ENCODE peak calls at places on chromosomes 3 and 15, in four cellular contexts. One of them, this sample, is unnamed.

GRCh38 chr3:101900316-101900715 is 51.0 kb downstream of the NFKBIZ start:
- DNase-seq in K562: no peak
- DNase-seq in HepG2: no peak
- DNase-seq in GM12878: no peak
- DNase-seq in this sample: no peak

GRCh38 chr3:5226783-5227182 is 39.3 kb downstream of the EDEM1 start:
- DNase-seq in K562: no peak
- DNase-seq in HepG2: peak; percentile 5
- DNase-seq in GM12878: no peak
- DNase-seq in this sample: peak; percentile 29

GRCh38 chr3:57706462-57706861 is 13.6 kb upstream of the DENND6A start:
- DNase-seq in K562: no peak
- DNase-seq in HepG2: no peak
- DNase-seq in GM12878: no peak
- DNase-seq in this sample: peak; percentile 72

GRCh38 chr3:187889601-187890404 is 144.5 kb upstream of the BCL6 start:
- DNase-seq in K562: no peak
- DNase-seq in HepG2: peak; percentile 75
- DNase-seq in GM12878: no peak
- DNase-seq in this sample: no peak

GRCh38 chr3:171838218-171838720 is 4.9 kb upstream of the TMEM212 start:
- DNase-seq in K562: no peak
- DNase-seq in HepG2: peak; percentile 90
- DNase-seq in GM12878: no peak
- DNase-seq in this sample: no peak

GRCh38 chr3:113736548-113737089 is 9.4 kb downstream of the NAA50 start:
- DNase-seq in K562: no peak
- DNase-seq in HepG2: peak; percentile 60
- DNase-seq in GM12878: peak; percentile 44
- DNase-seq in this sample: peak; percentile 57

GRCh38 chr3:35439626-35440025 is 199.7 kb upstream of the ARPP21 start:
- DNase-seq in K562: no peak
- DNase-seq in HepG2: no peak
- DNase-seq in GM12878: no peak
- DNase-seq in this sample: no peak

GRCh38 chr15:44034334-44034733 is 160.7 kb downstream of the FRMD5 start:
- DNase-seq in K562: no peak
- DNase-seq in HepG2: no peak
- DNase-seq in GM12878: no peak
- DNase-seq in this sample: no peak

GRCh38 chr15:101808201-101808600 is 3.8 kb upstream of the OR4F15 start:
- DNase-seq in K562: no peak
- DNase-seq in HepG2: no peak
- DNase-seq in GM12878: no peak
- DNase-seq in this sample: no peak

DNA sequence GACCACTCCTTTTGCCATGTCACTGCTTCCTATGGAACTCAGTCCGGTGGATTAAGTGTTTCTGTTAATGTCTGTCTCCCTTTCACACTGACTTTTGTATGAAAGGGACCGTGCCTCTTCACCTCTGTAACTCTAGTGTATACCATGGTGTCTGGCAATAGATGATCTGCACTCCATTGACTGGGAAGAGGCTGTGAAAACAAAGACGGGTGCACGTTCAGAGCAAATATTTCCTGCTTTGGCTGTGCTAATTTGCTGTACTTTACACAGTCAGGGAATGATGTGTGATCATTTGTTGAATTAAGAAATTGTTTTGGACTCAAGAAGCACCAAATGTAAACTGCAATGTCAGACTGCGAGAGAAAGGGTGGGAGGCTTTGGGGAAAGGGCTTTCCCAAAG is 315.2 kb downstream of the RORA start:
- DNase-seq in K562: no peak
- DNase-seq in HepG2: no peak
- DNase-seq in GM12878: no peak
- DNase-seq in this sample: no peak
- TF ChIP-seq BHLHE40 in K562: no peak
- TF ChIP-seq BHLHE40 in HepG2: no peak
- TF ChIP-seq BHLHE40 in GM12878: no peak
- TF ChIP-seq BHLHE40 in this sample: no peak

GRCh38 chr3:139346771-139347170 is 3.0 kb downstream of the MRPS22 start:
- DNase-seq in K562: no peak
- DNase-seq in HepG2: no peak
- DNase-seq in GM12878: no peak
- DNase-seq in this sample: no peak
- TF ChIP-seq REST in K562: no peak
- TF ChIP-seq REST in HepG2: no peak
- TF ChIP-seq REST in GM12878: no peak
- TF ChIP-seq REST in this sample: no peak

GRCh38 chr3:190306026-190306425 is 16.2 kb downstream of the CLDN1 start:
- DNase-seq in K562: no peak
- DNase-seq in HepG2: no peak
- DNase-seq in GM12878: no peak
- DNase-seq in this sample: no peak

GRCh38 chr3:190306513-190307163 is 15.6 kb downstream of the CLDN1 start:
- DNase-seq in K562: no peak
- DNase-seq in HepG2: peak; percentile 55
- DNase-seq in GM12878: no peak
- DNase-seq in this sample: peak; percentile 52

GRCh38 chr3:190307164-190307545 is 15.1 kb downstream of the CLDN1 start:
- DNase-seq in K562: no peak
- DNase-seq in HepG2: peak; percentile 94
- DNase-seq in GM12878: no peak
- DNase-seq in this sample: peak; percentile 46

GRCh38 chr3:190303887-190304286 is 18.4 kb downstream of the CLDN1 start:
- DNase-seq in K562: no peak
- DNase-seq in HepG2: peak; percentile 14
- DNase-seq in GM12878: no peak
- DNase-seq in this sample: no peak

GRCh38 chr3:190305406-190305805 is 16.8 kb downstream of the CLDN1 start:
- DNase-seq in K562: no peak
- DNase-seq in HepG2: no peak
- DNase-seq in GM12878: no peak
- DNase-seq in this sample: no peak
- TF ChIP-seq USF2 in K562: no peak
- TF ChIP-seq USF2 in HepG2: no peak
- TF ChIP-seq USF2 in GM12878: no peak
- TF ChIP-seq USF2 in this sample: no peak

GRCh38 chr3:42033741-42034140 is 57.4 kb upstream of the TRAK1 start:
- DNase-seq in K562: no peak
- DNase-seq in HepG2: no peak
- DNase-seq in GM12878: no peak
- DNase-seq in this sample: no peak

GRCh38 chr3:42035007-42035406 is 56.1 kb upstream of the TRAK1 start:
- DNase-seq in K562: no peak
- DNase-seq in HepG2: no peak
- DNase-seq in GM12878: no peak
- DNase-seq in this sample: no peak

GRCh38 chr3:42031808-42032475 is 59.2 kb upstream of the TRAK1 start:
- DNase-seq in K562: no peak
- DNase-seq in HepG2: no peak
- DNase-seq in GM12878: no peak
- DNase-seq in this sample: no peak

GRCh38 chr3:42035816-42036482 is 55.2 kb upstream of the TRAK1 start:
- DNase-seq in K562: no peak
- DNase-seq in HepG2: no peak
- DNase-seq in GM12878: no peak
- DNase-seq in this sample: no peak

DNA sequence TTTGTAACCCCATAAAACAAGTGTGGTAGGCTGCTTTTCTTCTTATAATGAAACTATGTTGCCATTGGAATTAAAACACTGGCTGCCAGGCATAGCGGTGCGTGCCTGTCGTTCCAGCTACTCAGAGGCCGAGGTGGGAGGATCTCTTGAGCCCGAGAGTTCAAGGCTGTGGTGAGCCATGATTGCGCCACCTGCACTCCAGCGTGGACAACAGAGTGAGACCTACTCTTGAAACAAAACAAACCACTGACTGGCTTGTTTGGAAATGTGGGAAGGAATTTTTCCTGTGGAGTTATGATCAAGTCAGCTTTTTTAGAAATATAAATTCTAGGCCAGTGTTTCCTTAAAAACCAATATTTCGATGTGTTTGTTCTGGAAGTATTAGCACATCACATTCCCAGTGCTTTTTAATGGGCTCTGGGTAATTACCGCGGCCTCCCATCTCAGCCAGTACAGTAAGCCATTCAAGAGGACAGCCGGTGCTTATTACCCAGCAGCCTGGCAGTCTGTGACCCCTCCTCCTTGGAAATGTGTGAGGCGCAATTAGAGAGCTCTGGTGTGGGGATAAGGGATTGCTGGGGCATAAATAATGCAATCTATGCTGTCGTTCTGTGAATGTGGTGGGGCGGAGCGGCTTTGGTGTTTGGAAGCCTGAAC is 58.3 kb upstream of the TRAK1 start:
- DNase-seq in K562: no peak
- DNase-seq in HepG2: peak; percentile 95
- DNase-seq in GM12878: no peak
- DNase-seq in this sample: no peak
- TF ChIP-seq BHLHE40 in K562: no peak
- TF ChIP-seq BHLHE40 in HepG2: no peak
- TF ChIP-seq BHLHE40 in GM12878: no peak
- TF ChIP-seq BHLHE40 in this sample: no peak

DNA sequence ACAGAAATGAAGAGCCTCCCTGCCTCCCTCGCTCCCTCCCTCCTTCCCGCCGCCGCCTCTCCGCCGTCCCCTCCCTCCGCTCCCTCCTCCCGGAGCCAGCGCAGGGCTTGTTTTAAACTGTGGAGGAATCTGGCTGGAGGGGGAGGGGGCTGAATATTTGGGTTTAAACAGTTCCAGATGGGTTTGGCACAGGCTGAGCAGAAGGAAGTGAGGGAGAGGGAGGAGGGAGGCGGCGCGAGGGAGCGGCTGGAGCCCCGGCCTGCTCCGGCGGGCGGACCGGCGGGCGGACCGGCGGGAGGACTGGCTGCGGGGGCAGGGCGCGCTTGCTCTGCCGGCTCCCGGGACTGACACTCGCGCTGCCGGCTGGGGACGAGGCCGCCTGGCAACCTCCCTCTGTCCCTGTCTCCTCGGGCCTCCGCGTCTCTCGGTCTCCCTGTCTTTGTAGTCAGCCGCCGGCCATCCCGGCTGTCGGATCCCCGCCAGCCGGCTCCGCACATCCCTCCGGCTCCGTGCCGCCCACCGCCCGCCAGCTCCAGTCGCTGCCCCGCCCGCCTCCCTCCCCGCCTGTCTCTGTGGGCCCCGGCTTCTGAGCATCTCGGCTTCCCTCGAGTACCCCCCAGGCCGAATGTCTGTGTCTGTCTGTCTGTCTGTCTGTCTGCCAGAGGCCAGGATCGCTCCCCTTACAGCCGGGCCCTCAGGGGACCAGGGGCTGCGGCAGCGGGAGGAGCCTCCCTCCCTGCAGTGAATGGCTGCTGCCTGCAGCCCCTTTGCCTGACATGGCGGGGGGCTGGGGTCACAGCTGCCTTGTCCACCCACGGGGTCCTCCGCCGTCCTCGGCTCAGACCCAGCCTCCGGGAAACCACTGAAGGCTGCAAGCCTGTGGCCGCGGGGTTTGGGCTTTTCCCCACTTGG is 7.6 kb downstream of the EPHB3 start:
- DNase-seq in K562: peak; percentile 62
- DNase-seq in HepG2: no peak
- DNase-seq in GM12878: no peak
- DNase-seq in this sample: no peak
- TF ChIP-seq REST in K562: no peak
- TF ChIP-seq REST in HepG2: no peak
- TF ChIP-seq REST in GM12878: no peak
- TF ChIP-seq REST in this sample: no peak

GRCh38 chr15:39451121-39451698 is 129.7 kb upstream of the THBS1 start:
- DNase-seq in K562: no peak
- DNase-seq in HepG2: no peak
- DNase-seq in GM12878: no peak
- DNase-seq in this sample: no peak

GRCh38 chr15:39456113-39456512 is 124.8 kb upstream of the THBS1 start:
- DNase-seq in K562: no peak
- DNase-seq in HepG2: no peak
- DNase-seq in GM12878: no peak
- DNase-seq in this sample: no peak

GRCh38 chr15:39455502-39455991 is 125.3 kb upstream of the THBS1 start:
- DNase-seq in K562: peak; percentile 47
- DNase-seq in HepG2: peak; percentile 97
- DNase-seq in GM12878: no peak
- DNase-seq in this sample: peak; percentile 40

GRCh38 chr15:39454189-39454986 is 126.5 kb upstream of the THBS1 start:
- DNase-seq in K562: no peak
- DNase-seq in HepG2: peak; percentile 43
- DNase-seq in GM12878: no peak
- DNase-seq in this sample: no peak

DNA sequence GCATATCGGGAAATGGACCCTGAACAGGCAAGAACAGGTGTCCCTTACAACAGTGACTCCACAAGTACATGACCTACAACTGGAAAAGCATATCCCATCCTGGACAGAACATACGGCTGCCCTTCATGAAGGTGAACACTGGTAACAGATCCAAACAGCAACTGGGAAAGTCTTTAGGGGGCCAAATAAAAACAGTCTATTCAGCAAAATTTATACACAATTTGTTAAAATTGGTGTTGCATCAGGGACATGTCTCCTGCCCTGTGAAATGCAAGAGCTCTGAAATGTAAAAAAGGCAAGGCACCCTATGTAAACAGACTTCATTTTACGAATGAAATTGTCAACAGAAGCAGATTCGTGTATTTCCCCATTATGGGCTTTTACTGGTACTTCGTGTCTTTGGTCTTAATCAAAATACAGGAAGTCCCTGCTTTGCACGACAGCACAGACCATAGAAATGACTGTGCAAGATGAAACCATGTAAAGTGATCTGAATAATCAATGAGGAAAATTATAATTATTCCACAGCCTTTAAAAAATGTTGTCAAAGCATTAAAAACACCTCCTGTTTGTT is 127.3 kb upstream of the THBS1 start:
- DNase-seq in K562: no peak
- DNase-seq in HepG2: no peak
- DNase-seq in GM12878: peak; percentile 31
- DNase-seq in this sample: no peak
- TF ChIP-seq USF2 in K562: no peak
- TF ChIP-seq USF2 in HepG2: no peak
- TF ChIP-seq USF2 in GM12878: no peak
- TF ChIP-seq USF2 in this sample: no peak

DNA sequence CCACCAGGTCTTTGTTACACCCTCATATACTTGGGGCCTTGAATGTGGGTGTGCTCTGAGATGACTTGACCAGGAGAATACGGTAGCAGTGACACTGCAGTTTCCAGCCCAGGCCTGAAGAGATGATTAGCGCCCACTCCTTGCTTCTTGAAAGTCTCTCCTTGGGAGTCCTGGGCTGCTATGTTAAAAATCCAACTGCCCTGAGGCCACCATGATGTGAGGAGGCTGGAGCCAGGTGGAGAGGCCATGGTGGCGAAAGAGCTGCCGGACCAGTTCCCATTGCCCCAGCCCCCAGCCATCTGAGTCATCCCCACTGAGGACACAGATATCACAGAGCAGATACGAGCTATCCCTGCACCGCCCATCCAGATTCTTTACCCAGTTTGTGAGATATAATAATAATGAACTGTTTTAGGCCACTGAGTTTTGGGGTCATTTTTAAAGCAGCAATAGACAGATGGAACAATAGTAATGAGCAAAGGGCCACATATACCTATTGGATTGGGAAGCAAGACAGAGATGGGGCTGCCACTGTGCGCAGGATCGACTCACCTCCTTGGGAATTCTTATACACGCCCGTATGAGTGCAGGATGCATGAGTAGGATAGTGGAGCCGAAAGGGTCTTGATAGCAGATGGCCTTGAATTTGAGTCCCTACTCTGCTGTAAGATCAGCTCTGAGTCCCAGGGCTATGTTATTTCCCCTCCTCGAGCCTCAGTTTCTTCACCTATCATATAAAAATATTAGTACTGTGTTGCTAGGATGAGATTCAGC is 12.1 kb upstream of the GATA2 start:
- DNase-seq in K562: no peak
- DNase-seq in HepG2: no peak
- DNase-seq in GM12878: no peak
- DNase-seq in this sample: no peak
- TF ChIP-seq BHLHE40 in K562: no peak
- TF ChIP-seq BHLHE40 in HepG2: no peak
- TF ChIP-seq BHLHE40 in GM12878: no peak
- TF ChIP-seq BHLHE40 in this sample: no peak